ENCODE peak calls at places on chromosomes 3 and 15, in six cellular contexts. D is foreskin melanocyte; M is ELR; I is stimulated activated CD8-positive, alpha-beta memory T cell treated with anti-CD3 and anti-CD28 coated beads, Interleukin-7, amount 100 ng/mL, for 24 hours; C is neural progenitor cell; S is AG08396. F is an unnamed sample.

GRCh38 chr3:45659661-45660566 is 29.3 kb upstream of the SACM1L start:
- DNase-seq in M (peak), C (peak), S (peak), I (no peak), D (peak), F (peak)

GRCh38 chr15:51726302-51727073 is 11.0 kb downstream of the LYSMD2 start:
- DNase-seq in M (peak), D (peak), S (peak), C (peak), I (no peak), F (peak)

GRCh38 chr15:40329804-40330203 is 6.3 kb downstream of the INAFM2 start:
- DNase-seq in M (no peak), S (no peak), D (no peak), I (no peak), C (no peak), F (no peak)

GRCh38 chr3:42148982-42149432 is 57.9 kb downstream of the TRAK1 start:
- DNase-seq in I (no peak), S (peak), D (no peak), C (peak), M (peak), F (peak)

GRCh38 chr3:184234671-184235380 is 5.4 kb downstream of the VWA5B2 start:
- DNase-seq in S (peak), I (no peak), M (no peak), D (no peak), C (no peak), F (no peak)

GRCh38 chr3:104460477-104461406 is 906.0 kb upstream of the ALCAM start:
- DNase-seq in C (peak), I (no peak), S (peak), M (peak), D (peak), F (peak)

GRCh38 chr3:63687569-63688233 is 35.2 kb downstream of the SNTN start:
- DNase-seq in S (no peak), M (no peak), I (no peak), D (no peak), C (peak), F (no peak)

GRCh38 chr3:43286886-43287301 is 554 bp downstream of the SNRK start:
- DNase-seq in S (peak), D (peak), I (no peak), M (peak), C (peak), F (no peak)

GRCh38 chr3:195163719-195164572 is 107.0 kb downstream of the XXYLT1 start:
- DNase-seq in I (no peak), S (no peak), D (no peak), C (no peak), M (no peak), F (no peak)

GRCh38 chr3:46214751-46215352 is 6.7 kb upstream of the CCR1 start:
- DNase-seq in S (no peak), M (peak), C (peak), D (no peak), I (no peak), F (no peak)

GRCh38 chr15:80550219-80550909 is 144.7 kb upstream of the ABHD17C start:
- DNase-seq in I (no peak), S (peak), M (peak), D (no peak), C (no peak), F (peak)

GRCh38 chr15:78550815-78551214 is 10.6 kb downstream of the PSMA4 start:
- DNase-seq in S (no peak), I (no peak), M (no peak), D (no peak), C (no peak), F (no peak)

GRCh38 chr3:170863768-170864167 is 6.2 kb downstream of the RPL22L1 start:
- DNase-seq in S (no peak), M (peak), D (no peak), I (no peak), C (no peak), F (no peak)

GRCh38 chr3:53780806-53781205 is 65.4 kb downstream of the CHDH start:
- DNase-seq in D (no peak), I (no peak), S (no peak), M (no peak), C (no peak), F (no peak)

GRCh38 chr15:75062706-75063105 is 39.3 kb downstream of the PPCDC start:
- DNase-seq in C (no peak), S (no peak), D (no peak), I (no peak), M (no peak), F (no peak)

GRCh38 chr3:40720863-40721262 is 196.1 kb downstream of the ZNF621 start:
- DNase-seq in C (peak), D (no peak), S (no peak), M (no peak), I (no peak), F (no peak)

GRCh38 chr3:49013738-49014660 is 4.4 kb downstream of the DALRD3 start:
- DNase-seq in M (peak), S (no peak), C (no peak), D (no peak), I (no peak), F (no peak)

GRCh38 chr3:18295171-18295920 is 129.8 kb downstream of the SATB1 start:
- DNase-seq in C (peak), I (no peak), M (peak), S (peak), D (no peak), F (peak)

GRCh38 chr3:20406621-20407020 is 220.6 kb upstream of the SGO1 start:
- DNase-seq in S (no peak), C (peak), M (no peak), D (no peak), I (no peak), F (peak)

GRCh38 chr3:189554868-189555557 is 76.2 kb upstream of the TP63 start:
- DNase-seq in C (no peak), M (no peak), D (no peak), S (no peak), I (no peak), F (no peak)

GRCh38 chr3:69092030-69092513 is 7.3 kb downstream of the ARL6IP5 start:
- DNase-seq in D (peak), C (peak), M (no peak), S (no peak), I (no peak), F (no peak)

GRCh38 chr3:104598848-104599501 is 767.7 kb upstream of the ALCAM start:
- DNase-seq in I (no peak), M (no peak), D (no peak), S (no peak), C (no peak), F (no peak)

GRCh38 chr3:31695280-31696008 is 162.7 kb downstream of the STT3B start:
- DNase-seq in C (peak), D (no peak), M (peak), I (no peak), S (no peak), F (no peak)

F was measured in stromal cell of bone marrow.